ENCODE peak calls at places on chromosome 10, in six cellular contexts. One of them, this sample, is unnamed.

GRCh38 chr10:106816318-106817085 is 348.0 kb downstream of the SORCS1 start:
- DNase-seq in posterior cingulate gyrus: no peak
- DNase-seq in cardiac fibroblast: no peak
- DNase-seq in renal cortical epithelial cell: no peak
- DNase-seq in Calu3: no peak
- DNase-seq in activated T-helper 1 cell treated with Interleukin-2 at 50 U/mL for 16 hours: no peak
- DNase-seq in this sample: no peak

GRCh38 chr10:990808-991207 is 2.6 kb downstream of the GTPBP4 start:
- DNase-seq in posterior cingulate gyrus: no peak
- DNase-seq in cardiac fibroblast: no peak
- DNase-seq in renal cortical epithelial cell: no peak
- DNase-seq in Calu3: no peak
- DNase-seq in activated T-helper 1 cell treated with Interleukin-2 at 50 U/mL for 16 hours: no peak
- DNase-seq in this sample: no peak

GRCh38 chr10:21526952-21527633 is 1.6 kb upstream of the SKIDA1 start:
- DNase-seq in posterior cingulate gyrus: peak; percentile 49
- DNase-seq in cardiac fibroblast: peak; percentile 83
- DNase-seq in renal cortical epithelial cell: no peak
- DNase-seq in Calu3: peak; percentile 50
- DNase-seq in activated T-helper 1 cell treated with Interleukin-2 at 50 U/mL for 16 hours: no peak
- DNase-seq in this sample: peak; percentile 77

GRCh38 chr10:8312861-8313260 is 258.4 kb downstream of the GATA3 start:
- DNase-seq in posterior cingulate gyrus: no peak
- DNase-seq in cardiac fibroblast: peak; percentile 44
- DNase-seq in renal cortical epithelial cell: no peak
- DNase-seq in Calu3: no peak
- DNase-seq in activated T-helper 1 cell treated with Interleukin-2 at 50 U/mL for 16 hours: no peak
- DNase-seq in this sample: no peak

GRCh38 chr10:14570800-14571199 is 203.9 kb downstream of the FAM107B start:
- DNase-seq in posterior cingulate gyrus: no peak
- DNase-seq in cardiac fibroblast: no peak
- DNase-seq in renal cortical epithelial cell: no peak
- DNase-seq in Calu3: no peak
- DNase-seq in activated T-helper 1 cell treated with Interleukin-2 at 50 U/mL for 16 hours: no peak
- DNase-seq in this sample: no peak

GRCh38 chr10:97648557-97649404 is 8.3 kb downstream of the PI4K2A start:
- DNase-seq in posterior cingulate gyrus: no peak
- DNase-seq in cardiac fibroblast: peak; percentile 84
- DNase-seq in renal cortical epithelial cell: peak; percentile 88
- DNase-seq in Calu3: peak; percentile 10
- DNase-seq in activated T-helper 1 cell treated with Interleukin-2 at 50 U/mL for 16 hours: no peak
- DNase-seq in this sample: peak; percentile 60

GRCh38 chr10:97498841-97499560 is at the start of gene UBTD1:
- DNase-seq in posterior cingulate gyrus: peak; percentile 37
- DNase-seq in cardiac fibroblast: peak; percentile 54
- DNase-seq in renal cortical epithelial cell: no peak
- DNase-seq in Calu3: peak; percentile 53
- DNase-seq in activated T-helper 1 cell treated with Interleukin-2 at 50 U/mL for 16 hours: no peak
- DNase-seq in this sample: no peak

GRCh38 chr10:86447422-86447821 is 74.2 kb downstream of the WAPL start:
- DNase-seq in posterior cingulate gyrus: no peak
- DNase-seq in cardiac fibroblast: no peak
- DNase-seq in renal cortical epithelial cell: no peak
- DNase-seq in Calu3: no peak
- DNase-seq in activated T-helper 1 cell treated with Interleukin-2 at 50 U/mL for 16 hours: no peak
- DNase-seq in this sample: no peak

GRCh38 chr10:124653811-124654651 is 90.1 kb downstream of the FAM53B start:
- DNase-seq in posterior cingulate gyrus: no peak
- DNase-seq in cardiac fibroblast: no peak
- DNase-seq in renal cortical epithelial cell: no peak
- DNase-seq in Calu3: no peak
- DNase-seq in activated T-helper 1 cell treated with Interleukin-2 at 50 U/mL for 16 hours: no peak
- DNase-seq in this sample: no peak

GRCh38 chr10:91569522-91569921 is 63.3 kb downstream of the PPP1R3C start:
- DNase-seq in posterior cingulate gyrus: no peak
- DNase-seq in cardiac fibroblast: no peak
- DNase-seq in renal cortical epithelial cell: peak; percentile 25
- DNase-seq in Calu3: no peak
- DNase-seq in activated T-helper 1 cell treated with Interleukin-2 at 50 U/mL for 16 hours: no peak
- DNase-seq in this sample: no peak

GRCh38 chr10:61130366-61130765 is 186.4 kb upstream of the RHOBTB1 start:
- DNase-seq in posterior cingulate gyrus: no peak
- DNase-seq in cardiac fibroblast: no peak
- DNase-seq in renal cortical epithelial cell: peak; percentile 6
- DNase-seq in Calu3: no peak
- DNase-seq in activated T-helper 1 cell treated with Interleukin-2 at 50 U/mL for 16 hours: no peak
- DNase-seq in this sample: no peak

GRCh38 chr10:114616103-114616502 is 42.0 kb downstream of the ABLIM1 start:
- DNase-seq in posterior cingulate gyrus: no peak
- DNase-seq in cardiac fibroblast: no peak
- DNase-seq in renal cortical epithelial cell: no peak
- DNase-seq in Calu3: no peak
- DNase-seq in activated T-helper 1 cell treated with Interleukin-2 at 50 U/mL for 16 hours: no peak
- DNase-seq in this sample: no peak

GRCh38 chr10:82211331-82211730 is 336.3 kb downstream of the NRG3 start:
- DNase-seq in posterior cingulate gyrus: no peak
- DNase-seq in cardiac fibroblast: peak; percentile 13
- DNase-seq in renal cortical epithelial cell: no peak
- DNase-seq in Calu3: no peak
- DNase-seq in activated T-helper 1 cell treated with Interleukin-2 at 50 U/mL for 16 hours: no peak
- DNase-seq in this sample: no peak